ENCODE peak calls at places on chromosomes 12 and 14, in four cellular contexts. O, V, S and C are unnamed samples.

GRCh38 chr14:60974070-60974469 is 6.8 kb downstream of the TRMT5 start:
- DNase-seq in S (no peak), V (no peak), O (no peak), C (no peak)

GRCh38 chr12:46556105-46556559 is 183.6 kb upstream of the SLC38A2 start:
- DNase-seq in V (no peak), O (no peak), S (no peak), C (no peak)

GRCh38 chr12:110279976-110280783 is 867 bp upstream of the ATP2A2 start:
- DNase-seq in V (peak), O (peak), S (peak), C (peak)

GRCh38 chr12:98820005-98820404 is 174.9 kb downstream of the APAF1 start:
- DNase-seq in S (no peak), O (no peak), V (no peak), C (no peak)

GRCh38 chr12:85920324-85920947 is 46.3 kb downstream of the NTS start:
- DNase-seq in S (no peak), V (no peak), O (no peak), C (no peak)

GRCh38 chr14:79411403-79412174 is 799.7 kb downstream of the DIO2 start:
- DNase-seq in S (no peak), V (no peak), O (no peak), C (no peak)

GRCh38 chr14:103068351-103069073 is 11.2 kb upstream of the CDC42BPB start:
- DNase-seq in S (no peak), O (no peak), V (no peak), C (no peak)

GRCh38 chr12:58711968-58712367 is 208.3 kb downstream of the LRIG3 start:
- DNase-seq in O (no peak), V (no peak), S (no peak), C (no peak)

GRCh38 chr12:613996-614726 is 49.1 kb downstream of the NINJ2 start:
- DNase-seq in V (peak), S (no peak), O (no peak), C (peak)

GRCh38 chr12:91562476-91562875 is 379.9 kb upstream of the DCN start:
- DNase-seq in S (no peak), O (no peak), V (no peak), C (no peak)

GRCh38 chr14:59483360-59483759 is 848 bp downstream of the L3HYPDH start:
- DNase-seq in S (no peak), O (no peak), V (no peak), C (no peak)

GRCh38 chr14:58563981-58564380 is 73.8 kb upstream of the DACT1 start:
- DNase-seq in O (no peak), S (no peak), V (no peak), C (no peak)

GRCh38 chr12:1618489-1618888 is 10.5 kb upstream of the WNT5B start:
- DNase-seq in O (no peak), S (no peak), V (no peak), C (no peak)

GRCh38 chr12:100348657-100349454 is 8.0 kb upstream of the SLC17A8 start:
- DNase-seq in O (no peak), V (no peak), S (no peak), C (peak)

GRCh38 chr14:22428681-22429315 is 160.2 kb downstream of the DAD1 start:
- DNase-seq in S (no peak), V (no peak), O (no peak), C (no peak)

GRCh38 chr12:129911437-129912049 is 7.7 kb upstream of the TMEM132D start:
- DNase-seq in O (peak), S (no peak), V (no peak), C (peak)

GRCh38 chr14:77271113-77271710 is at the start of gene NGB:
- DNase-seq in O (no peak), S (no peak), V (no peak), C (no peak)

GRCh38 chr12:46857486-46857885 is 31.7 kb upstream of the SLC38A4 start:
- DNase-seq in O (no peak), S (no peak), V (no peak), C (no peak)

GRCh38 chr12:49667319-49668090 is 39.7 kb downstream of the FMNL3 start:
- DNase-seq in S (no peak), V (no peak), O (no peak), C (no peak)

GRCh38 chr14:67663633-67664032 is 10.8 kb downstream of the VTI1B start:
- DNase-seq in O (no peak), V (no peak), S (peak), C (no peak)

GRCh38 chr12:121750507-121750955 is 38.0 kb downstream of the TMEM120B start:
- DNase-seq in V (no peak), S (no peak), O (no peak), C (no peak)